ENCODE peak calls at places on chromosome 19, in five cellular contexts. C is tibial artery; X is GM12865; I is activated CD8-positive, alpha-beta T cell treated with anti-CD3 and anti-CD28 coated beads for 36 hours; S is neural progenitor cell. W is an unnamed sample.

GRCh38 chr19:48194041-48194871 is 23.8 kb downstream of the ZSWIM9 start:
- DNase-seq in C (no peak), X (peak), I (peak), S (peak), W (no peak)

GRCh38 chr19:30522359-30522758 is 150.2 kb downstream of the ZNF536 start:
- DNase-seq in C (no peak), X (no peak), I (no peak), S (no peak), W (no peak)

GRCh38 chr19:2726904-2727639 is 5.9 kb upstream of the DIRAS1 start:
- DNase-seq in C (no peak), X (no peak), I (no peak), S (peak), W (no peak)

GRCh38 chr19:38727868-38728660 is 16.2 kb downstream of the CAPN12 start:
- DNase-seq in C (no peak), X (no peak), I (no peak), S (no peak), W (no peak)

GRCh38 chr19:2629491-2630351 is 72.8 kb downstream of the GNG7 start:
- DNase-seq in C (no peak), X (no peak), I (no peak), S (no peak), W (no peak)

GRCh38 chr19:23882493-23882892 is 32.2 kb upstream of the ZNF726 start:
- DNase-seq in C (no peak), X (no peak), I (no peak), S (no peak), W (no peak)

GRCh38 chr19:34096020-34096915 is 76.0 kb upstream of the LSM14A start:
- DNase-seq in C (no peak), X (peak), I (no peak), S (peak), W (no peak)

GRCh38 chr19:35204799-35205732 is 23.5 kb downstream of the FAM187B start:
- DNase-seq in C (peak), X (peak), I (peak), S (no peak), W (no peak)

GRCh38 chr19:1177322-1178114 is 3.5 kb upstream of the SBNO2 start:
- DNase-seq in C (peak), X (no peak), I (no peak), S (no peak), W (no peak)

GRCh38 chr19:42276821-42277220 is 7.8 kb downstream of the CIC start:
- DNase-seq in C (no peak), X (peak), I (peak), S (no peak), W (no peak)

GRCh38 chr19:40609561-40610395 is 8.6 kb downstream of the LTBP4 start:
- DNase-seq in C (peak), X (peak), I (peak), S (peak), W (peak)

GRCh38 chr19:21910318-21910717 is 74.3 kb upstream of the ZNF43 start:
- DNase-seq in C (no peak), X (no peak), I (no peak), S (no peak), W (no peak)

GRCh38 chr19:19615086-19615485 is 3.4 kb downstream of the PBX4 start:
- DNase-seq in C (no peak), X (no peak), I (peak), S (no peak), W (no peak)

GRCh38 chr19:19619849-19620210 is 1.3 kb upstream of the PBX4 start:
- DNase-seq in C (no peak), X (no peak), I (no peak), S (no peak), W (no peak)

GRCh38 chr19:19619121-19619848 is 798 bp upstream of the PBX4 start:
- DNase-seq in C (no peak), X (no peak), I (no peak), S (no peak), W (no peak)

GRCh38 chr19:19623383-19623782 is 4.6 kb downstream of the LPAR2 start:
- DNase-seq in C (no peak), X (no peak), I (no peak), S (no peak), W (no peak)

GRCh38 chr19:19618384-19619051 is at the start of gene PBX4:
- DNase-seq in C (peak), X (peak), I (peak), S (peak), W (peak)
- TF ChIP-seq CTCF in C (no peak), X (no peak), I (no peak), S (no peak), W (no peak)

GRCh38 chr19:18996351-18996750 is 37.0 kb downstream of the SUGP2 start:
- DNase-seq in C (no peak), X (no peak), I (no peak), S (no peak), W (no peak)

GRCh38 chr19:18992696-18993095 is 40.6 kb downstream of the SUGP2 start:
- DNase-seq in C (no peak), X (no peak), I (no peak), S (no peak), W (no peak)

GRCh38 chr19:18996796-18997394 is 36.4 kb downstream of the SUGP2 start:
- DNase-seq in C (no peak), X (no peak), I (no peak), S (no peak), W (no peak)

GRCh38 chr19:18998276-18998675 is 35.0 kb downstream of the SUGP2 start:
- DNase-seq in C (no peak), X (no peak), I (no peak), S (no peak), W (no peak)

GRCh38 chr19:18995804-18996241 is 37.5 kb downstream of the SUGP2 start:
- DNase-seq in C (no peak), X (peak), I (peak), S (peak), W (peak)
- TF ChIP-seq CTCF in C (no peak), X (peak), I (no peak), S (peak), W (peak)

DNA sequence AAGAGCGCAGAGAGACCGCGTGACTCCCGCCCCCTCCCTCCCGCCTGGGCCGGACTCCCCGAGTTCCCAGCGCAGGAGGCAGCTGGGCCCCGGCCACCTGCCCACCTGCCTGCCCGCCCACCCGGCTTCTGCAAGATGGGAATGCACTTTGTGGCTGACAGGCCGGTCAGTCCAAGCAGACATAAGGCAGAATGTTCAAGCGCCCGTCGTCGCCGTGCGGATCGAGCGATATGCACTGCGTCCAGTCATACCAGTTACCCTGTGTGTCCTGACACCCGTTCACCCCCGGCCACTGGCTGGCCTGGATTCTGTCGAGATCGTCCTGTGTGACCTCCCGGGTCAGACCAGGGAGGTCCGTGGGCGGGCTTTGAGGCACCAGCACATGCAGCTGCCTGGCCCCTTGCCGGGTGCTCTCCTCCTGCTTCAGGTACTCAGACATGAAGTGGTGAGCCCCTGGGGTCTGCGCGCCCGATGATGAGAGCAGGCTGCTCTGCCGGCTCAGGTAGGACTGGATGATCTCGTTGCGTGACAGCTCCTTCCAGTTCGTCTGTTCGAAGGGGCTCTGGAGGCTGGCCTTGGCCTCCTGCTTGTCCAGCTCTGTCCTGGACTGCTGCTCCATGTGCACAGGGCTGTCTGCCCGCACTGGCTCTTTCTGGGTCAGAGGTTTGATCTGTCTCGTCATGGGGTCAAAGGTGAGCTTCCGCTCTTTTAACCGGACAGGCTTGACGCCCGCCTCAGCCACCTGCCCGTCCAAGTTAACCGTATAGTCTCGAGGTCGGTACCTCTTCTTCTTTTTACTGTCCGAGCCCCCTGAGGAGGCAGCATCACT is 3.9 kb upstream of the SLC35E1 start:
- DNase-seq in C (no peak), X (no peak), I (no peak), S (no peak), W (no peak)
- TF ChIP-seq CTCF in C (no peak), X (no peak), I (no peak), S (no peak), W (no peak)

DNA sequence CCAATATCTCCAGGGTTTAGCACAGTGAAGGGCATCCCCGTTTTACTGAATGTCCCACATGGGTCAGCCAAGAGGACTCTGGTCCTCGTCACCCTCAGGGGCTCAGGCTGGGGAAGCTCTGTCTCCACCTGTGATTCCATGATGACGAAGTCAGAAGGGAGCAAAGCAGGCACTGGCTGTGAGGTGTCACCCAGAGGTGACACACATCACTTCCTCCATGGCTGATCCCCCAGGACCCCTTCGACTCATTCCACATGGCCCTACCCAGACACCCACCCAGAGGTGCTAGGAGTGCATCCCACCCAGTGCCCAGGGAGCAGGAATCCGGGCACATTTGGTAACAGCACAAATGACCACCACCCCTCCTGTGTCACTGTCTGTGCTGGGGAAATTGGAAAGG is 145.2 kb upstream of the VSTM2B start:
- DNase-seq in C (no peak), X (no peak), I (no peak), S (no peak), W (peak)
- TF ChIP-seq CTCF in C (no peak), X (no peak), I (no peak), S (no peak), W (no peak)

DNA sequence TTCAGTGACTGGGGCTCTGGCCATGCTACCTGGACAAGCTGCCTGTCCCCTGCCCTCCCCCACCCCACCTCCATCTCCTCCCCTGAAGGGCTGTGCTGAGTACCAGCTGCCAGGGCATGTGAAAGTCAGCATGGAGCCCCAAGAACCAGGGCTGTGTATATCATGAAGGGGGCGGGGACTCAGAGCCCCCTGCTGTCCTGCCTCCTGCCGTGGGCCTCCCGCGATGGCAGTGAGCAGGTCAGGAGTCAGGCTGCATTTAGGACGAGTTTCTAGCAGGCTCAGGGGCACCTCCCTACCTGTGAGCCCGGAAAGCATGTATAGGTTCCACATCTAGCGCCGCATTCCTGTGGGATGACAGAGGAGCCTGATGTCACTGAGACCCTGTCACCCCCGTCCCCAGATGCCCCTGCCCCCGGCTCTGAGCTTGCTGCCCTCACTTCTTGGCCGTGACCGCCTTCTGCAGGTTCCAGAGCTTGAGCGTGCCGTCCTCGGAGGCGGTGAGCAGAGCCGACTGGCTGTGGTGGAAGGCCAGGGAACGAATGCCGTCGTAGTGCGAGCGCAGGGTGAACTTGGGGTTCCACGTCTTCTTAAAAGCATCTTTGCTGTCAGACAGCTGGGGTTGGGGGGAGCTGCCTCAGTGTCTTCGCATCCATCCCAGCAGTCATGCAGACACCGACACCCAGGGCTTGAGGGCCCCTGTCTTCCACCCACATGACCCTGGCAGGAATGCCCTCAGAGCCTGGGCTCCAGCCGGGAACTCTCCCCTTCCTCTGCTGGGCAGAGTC is 8.3 kb upstream of the PRKD2 start:
- DNase-seq in C (no peak), X (no peak), I (no peak), S (no peak), W (no peak)
- TF ChIP-seq CTCF in C (no peak), X (no peak), I (no peak), S (no peak), W (no peak)

W was measured in osteocyte.